ENCODE peak calls at places on chromosomes 12 and 14, in ten cellular contexts. O is brain microvascular endothelial cell, N is choroid plexus epithelial cell, G is GM23248, B is AG04450, Y is tibial artery, Q is astrocyte of the spinal cord, I is fibroblast of lung, H is neuronal stem cell, X is epithelial cell of esophagus. S is an unnamed sample.

GRCh38 chr12:30200864-30201263 is 417.1 kb upstream of the TMTC1 start:
- DNase-seq in O (peak; percentile 4), N (no peak), G (peak; percentile 7), B (no peak), Y (no peak), Q (peak; percentile 2), I (peak; percentile 1), H (no peak), X (no peak), S (no peak)

GRCh38 chr14:61568572-61569011 is 126.7 kb upstream of the HIF1A start:
- DNase-seq in O (no peak), N (no peak), G (no peak), B (no peak), Y (no peak), Q (no peak), I (no peak), H (no peak), X (peak; percentile 57), S (no peak)

GRCh38 chr14:88204221-88204620 is 118.8 kb downstream of the KCNK10 start:
- DNase-seq in O (no peak), N (no peak), G (no peak), B (no peak), Y (no peak), Q (no peak), I (no peak), H (no peak), X (no peak), S (no peak)

GRCh38 chr14:105337433-105337832 is 22.9 kb downstream of the PACS2 start:
- DNase-seq in O (no peak), N (no peak), G (no peak), B (no peak), Y (no peak), Q (no peak), I (no peak), H (no peak), X (no peak), S (no peak)

GRCh38 chr12:123972448-123973401 is at the start of the genes CCDC92 and ZNF664:
- DNase-seq in O (peak; percentile 81), N (peak; percentile 87), G (peak; percentile 93), B (peak; percentile 80), Y (peak; percentile 92), Q (peak; percentile 93), I (peak; percentile 90), H (peak; percentile 95), X (peak; percentile 93), S (peak; percentile 56)

GRCh38 chr12:57389033-57389432 is 41.8 kb downstream of the R3HDM2 start:
- DNase-seq in O (peak; percentile 81), N (peak; percentile 81), G (peak; percentile 92), B (peak; percentile 59), Y (no peak), Q (peak; percentile 85), I (peak; percentile 76), H (no peak), X (peak; percentile 85), S (peak; percentile 35)

GRCh38 chr12:123896786-123897185 is 75.8 kb downstream of the CCDC92 start:
- DNase-seq in O (no peak), N (no peak), G (peak; percentile 84), B (peak; percentile 33), Y (no peak), Q (no peak), I (peak; percentile 82), H (no peak), X (no peak), S (peak; percentile 44)

GRCh38 chr14:70871863-70872677 is 35.2 kb upstream of the PCNX1 start:
- DNase-seq in O (no peak), N (no peak), G (no peak), B (no peak), Y (no peak), Q (no peak), I (no peak), H (no peak), X (no peak), S (no peak)

GRCh38 chr14:73645248-73645610 is 443 bp downstream of the DNAL1 start:
- DNase-seq in O (no peak), N (no peak), G (peak; percentile 28), B (no peak), Y (no peak), Q (no peak), I (no peak), H (no peak), X (no peak), S (no peak)

GRCh38 chr14:96762650-96763049 is 34.5 kb upstream of the VRK1 start:
- DNase-seq in O (peak; percentile 64), N (peak; percentile 80), G (peak; percentile 65), B (no peak), Y (no peak), Q (peak; percentile 47), I (peak; percentile 59), H (peak; percentile 52), X (peak; percentile 74), S (peak; percentile 27)

GRCh38 chr12:129064201-129064881 is 211.1 kb downstream of the GLT1D1 start:
- DNase-seq in O (no peak), N (no peak), G (no peak), B (no peak), Y (no peak), Q (no peak), I (no peak), H (no peak), X (no peak), S (no peak)

GRCh38 chr12:55684761-55685370 is 22.8 kb downstream of the ITGA7 start:
- DNase-seq in O (no peak), N (no peak), G (no peak), B (no peak), Y (peak; percentile 51), Q (no peak), I (no peak), H (no peak), X (no peak), S (no peak)

DNA sequence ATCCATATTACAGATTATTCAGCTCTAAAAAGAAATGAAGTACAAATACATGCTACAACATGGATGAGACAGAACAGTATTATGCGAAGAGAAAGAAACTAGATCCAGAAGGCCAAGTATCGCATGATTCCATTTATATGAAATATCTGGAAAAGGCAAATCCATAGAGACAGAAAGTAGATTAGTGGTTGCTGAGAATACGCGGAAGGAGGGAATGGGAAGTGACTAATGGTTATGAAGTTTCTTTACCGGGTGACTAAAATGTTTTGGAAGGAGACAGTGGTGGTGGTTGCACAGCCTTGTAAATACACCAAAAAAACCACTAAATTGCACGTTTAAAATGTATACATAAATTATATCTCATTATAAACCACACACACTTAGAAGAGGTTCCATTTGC is 12.5 kb downstream of the PRDM4 start:
- DNase-seq in O (peak; percentile 71), N (peak; percentile 77), G (peak; percentile 89), B (peak; percentile 38), Y (no peak), Q (peak; percentile 71), I (peak; percentile 66), H (no peak), X (peak; percentile 74), S (peak; percentile 45)
- H3K4me3 ChIP-seq in O (no peak overlapping the region), N (no peak overlapping the region), G (peak overlapping the region; percentile 64), B (no peak overlapping the region), Y (no peak overlapping the region), Q (no peak overlapping the region), I (no peak overlapping the region), H (no peak overlapping the region), X (no peak overlapping the region), S (no peak overlapping the region)

GRCh38 chr14:99686557-99687283 is 2.6 kb downstream of the CYP46A1 start:
- DNase-seq in O (no peak), N (no peak), G (no peak), B (no peak), Y (peak; percentile 21), Q (no peak), I (no peak), H (no peak), X (no peak), S (no peak)

GRCh38 chr14:99685061-99685995 is 1.2 kb downstream of the CYP46A1 start:
- DNase-seq in O (no peak), N (no peak), G (no peak), B (no peak), Y (peak; percentile 59), Q (no peak), I (no peak), H (no peak), X (no peak), S (no peak)

GRCh38 chr14:99682809-99683618 is 1.1 kb upstream of the CYP46A1 start:
- DNase-seq in O (peak; percentile 61), N (peak; percentile 74), G (peak; percentile 86), B (peak; percentile 21), Y (peak; percentile 86), Q (peak; percentile 56), I (peak; percentile 58), H (peak; percentile 83), X (peak; percentile 72), S (peak; percentile 20)

GRCh38 chr14:99683619-99684355 is at the start of gene CYP46A1:
- DNase-seq in O (peak; percentile 99), N (peak; percentile 100), G (peak; percentile 100), B (peak; percentile 99), Y (peak; percentile 100), Q (peak; percentile 100), I (peak; percentile 99), H (peak; percentile 99), X (peak; percentile 100), S (peak; percentile 97)

DNA sequence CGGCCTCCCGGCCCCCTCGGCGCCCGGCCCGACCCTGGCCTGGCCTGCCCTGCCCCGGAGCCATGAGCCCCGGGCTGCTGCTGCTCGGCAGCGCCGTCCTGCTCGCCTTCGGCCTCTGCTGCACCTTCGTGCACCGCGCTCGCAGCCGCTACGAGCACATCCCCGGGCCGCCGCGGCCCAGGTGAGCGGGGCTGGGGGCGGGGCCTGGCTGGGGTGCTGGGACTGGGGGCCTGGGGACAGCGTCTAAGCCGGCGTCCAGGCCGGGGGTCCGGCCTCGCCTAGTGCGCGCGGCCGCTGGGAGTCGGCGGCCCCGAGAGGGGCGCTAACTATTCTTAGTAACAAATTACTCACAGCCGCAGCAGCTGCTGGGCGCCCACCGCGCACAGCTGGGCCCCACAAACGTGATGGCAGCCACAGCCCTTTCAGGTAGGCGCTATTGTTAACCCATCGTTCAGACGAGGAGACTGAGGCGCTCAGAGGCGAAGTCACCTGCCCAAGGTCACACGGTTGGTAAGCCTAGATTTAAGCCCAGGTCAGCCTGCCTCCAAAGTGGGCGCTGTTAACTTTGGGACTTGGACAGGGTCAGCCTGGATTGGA is 356 bp downstream of the CYP46A1 start:
- DNase-seq in O (no peak), N (no peak), G (no peak), B (no peak), Y (no peak), Q (no peak), I (no peak), H (no peak), X (no peak), S (no peak)
- H3K4me3 ChIP-seq in O (peak overlapping the region; percentile 54), N (peak overlapping the region; percentile 56), G (peak overlapping the region; percentile 70), B (peak overlapping the region; percentile 69), Y (peak overlapping the region; percentile 84), Q (peak overlapping the region; percentile 35), I (peak overlapping the region; percentile 11), H (peak overlapping the region; percentile 75), X (peak overlapping the region; percentile 28), S (peak overlapping the region; percentile 40)

DNA sequence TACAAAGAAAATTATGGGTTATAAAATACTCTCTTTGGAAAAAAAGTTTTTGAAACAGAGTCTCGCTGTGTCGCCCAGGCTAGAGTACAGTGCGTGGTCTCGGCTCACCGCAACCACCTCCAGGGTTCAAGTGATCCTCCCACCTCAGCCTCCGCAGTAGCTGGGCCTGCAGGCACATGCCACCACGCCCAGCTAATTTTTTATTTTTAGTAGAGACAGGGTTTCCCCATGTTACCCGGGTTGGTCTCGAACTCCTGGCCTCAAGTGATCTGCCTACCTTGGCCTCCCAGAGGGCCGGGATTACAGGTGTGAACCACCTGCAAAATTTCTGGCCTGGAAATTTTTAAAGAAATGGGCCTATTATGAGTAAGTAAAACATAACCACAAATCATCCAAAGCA is 3.8 kb downstream of the USP15 start:
- DNase-seq in O (no peak), N (no peak), G (no peak), B (no peak), Y (no peak), Q (no peak), I (no peak), H (no peak), X (no peak), S (no peak)
- H3K4me3 ChIP-seq in O (no peak overlapping the region), N (no peak overlapping the region), G (peak overlapping the region; percentile 33), B (no peak overlapping the region), Y (no peak overlapping the region), Q (no peak overlapping the region), I (no peak overlapping the region), H (no peak overlapping the region), X (no peak overlapping the region), S (no peak overlapping the region)

GRCh38 chr14:39766397-39767000 is 334.3 kb upstream of the FBXO33 start:
- DNase-seq in O (no peak), N (no peak), G (no peak), B (no peak), Y (no peak), Q (no peak), I (no peak), H (no peak), X (no peak), S (no peak)
- H3K4me3 ChIP-seq in O (no peak overlapping the region), N (no peak overlapping the region), G (no peak overlapping the region), B (no peak overlapping the region), Y (no peak overlapping the region), Q (no peak overlapping the region), I (no peak overlapping the region), H (no peak overlapping the region), X (no peak overlapping the region), S (no peak overlapping the region)